ENCODE peak calls at places on chromosomes 11 and 22, in five cellular contexts. F is MV-4-11; C is stimulated activated effector memory CD8-positive, alpha-beta T cell treated with anti-CD3 and anti-CD28 coated beads, Interleukin-12 subunit alpha, Interleukin-12 subunit beta, amount 100 ng/mL, for 72 hours; K is stimulated activated CD4-positive, alpha-beta T cell treated with anti-CD3 and anti-CD28 coated beads, Interleukin-15, amount 100 ng/mL, for 24 hours; Y is NCI-H69. D is an unnamed sample.

GRCh38 chr11:44823006-44823405 is 96.2 kb downstream of the TSPAN18 start:
- DNase-seq in F (no peak), C (no peak), K (peak), Y (no peak), D (peak)

GRCh38 chr11:76807206-76807875 is 24.2 kb downstream of the TSKU start:
- DNase-seq in F (peak), C (peak), K (peak), Y (peak), D (peak)

GRCh38 chr11:67644042-67644441 is 4.5 kb upstream of the TBX10 start:
- DNase-seq in F (peak), C (no peak), K (no peak), Y (peak), D (no peak)

GRCh38 chr11:68690671-68691401 is 6.5 kb downstream of the GAL start:
- DNase-seq in F (no peak), C (no peak), K (peak), Y (no peak), D (peak)

GRCh38 chr11:19703211-19703610 is 9.4 kb upstream of the NAV2 start:
- DNase-seq in F (peak), C (no peak), K (no peak), Y (no peak), D (no peak)

GRCh38 chr22:31323578-31324550 is 22.3 kb downstream of the PATZ1 start:
- DNase-seq in F (no peak), C (no peak), K (no peak), Y (no peak), D (no peak)

GRCh38 chr11:59641156-59641555 is 25.6 kb upstream of the OSBP start:
- DNase-seq in F (no peak), C (no peak), K (no peak), Y (no peak), D (no peak)

GRCh38 chr11:132220464-132220863 is 850.0 kb downstream of the NTM start:
- DNase-seq in F (no peak), C (no peak), K (no peak), Y (no peak), D (no peak)

GRCh38 chr11:123461164-123461563 is 31.1 kb downstream of the GRAMD1B start:
- DNase-seq in F (no peak), C (no peak), K (no peak), Y (peak), D (no peak)

GRCh38 chr22:38397189-38398097 is 57.6 kb downstream of the KCNJ4 start:
- DNase-seq in F (peak), C (no peak), K (peak), Y (peak), D (peak)

GRCh38 chr11:27861706-27862430 is 161.6 kb upstream of the BDNF start:
- DNase-seq in F (no peak), C (no peak), K (no peak), Y (no peak), D (no peak)

GRCh38 chr11:96001037-96001436 is 77.1 kb upstream of the MTMR2 start:
- DNase-seq in F (no peak), C (no peak), K (no peak), Y (no peak), D (no peak)

GRCh38 chr22:50360578-50360977 is 17.5 kb downstream of the PPP6R2 start:
- DNase-seq in F (no peak), C (no peak), K (no peak), Y (no peak), D (no peak)

GRCh38 chr22:20438066-20438677 is 547 bp upstream of the SCARF2 start:
- DNase-seq in F (no peak), C (no peak), K (no peak), Y (no peak), D (no peak)

GRCh38 chr22:46574993-46575914 is 37.8 kb upstream of the CELSR1 start:
- DNase-seq in F (no peak), C (no peak), K (no peak), Y (peak), D (no peak)

GRCh38 chr11:68266936-68267880 is 4.6 kb downstream of the C11orf24 start:
- DNase-seq in F (peak), C (no peak), K (no peak), Y (no peak), D (no peak)